ENCODE peak calls at places on chromosomes 16 and 17, in eight cellular contexts. One of them, this sample, is unnamed.

GRCh38 chr17:77501751-77502625 is 361.2 kb downstream of the SEC14L1 start:
- DNase-seq in coronary artery: peak; percentile 54
- DNase-seq in colonic mucosa: no peak
- DNase-seq in neural progenitor cell: no peak
- DNase-seq in fibroblast of mammary gland: no peak
- DNase-seq in OCI-LY7: no peak
- DNase-seq in neural crest cell: no peak
- DNase-seq in GM23338: no peak
- DNase-seq in this sample: no peak

GRCh38 chr16:70757183-70757582 is 43.8 kb downstream of the VAC14 start:
- DNase-seq in neural crest cell: no peak
- DNase-seq in fibroblast of mammary gland: no peak
- DNase-seq in coronary artery: no peak
- DNase-seq in colonic mucosa: peak; percentile 12
- DNase-seq in GM23338: no peak
- DNase-seq in OCI-LY7: no peak
- DNase-seq in neural progenitor cell: peak; percentile 32
- DNase-seq in this sample: no peak

GRCh38 chr17:8865811-8866210 is 1.7 kb downstream of the PIK3R6 start:
- DNase-seq in fibroblast of mammary gland: no peak
- DNase-seq in neural crest cell: no peak
- DNase-seq in GM23338: no peak
- DNase-seq in neural progenitor cell: no peak
- DNase-seq in colonic mucosa: no peak
- DNase-seq in OCI-LY7: no peak
- DNase-seq in coronary artery: no peak
- DNase-seq in this sample: no peak

GRCh38 chr17:77827461-77827968 is 131.0 kb upstream of the TNRC6C start:
- DNase-seq in colonic mucosa: no peak
- DNase-seq in GM23338: no peak
- DNase-seq in neural crest cell: no peak
- DNase-seq in fibroblast of mammary gland: no peak
- DNase-seq in neural progenitor cell: no peak
- DNase-seq in OCI-LY7: no peak
- DNase-seq in coronary artery: no peak
- DNase-seq in this sample: no peak

GRCh38 chr16:14111713-14112538 is 40.8 kb downstream of the MRTFB start:
- DNase-seq in GM23338: no peak
- DNase-seq in neural progenitor cell: no peak
- DNase-seq in neural crest cell: no peak
- DNase-seq in OCI-LY7: no peak
- DNase-seq in colonic mucosa: peak; percentile 79
- DNase-seq in coronary artery: no peak
- DNase-seq in fibroblast of mammary gland: peak; percentile 36
- DNase-seq in this sample: no peak

GRCh38 chr17:32558997-32559650 is 72.3 kb downstream of the CDK5R1 start:
- DNase-seq in coronary artery: no peak
- DNase-seq in neural crest cell: no peak
- DNase-seq in fibroblast of mammary gland: no peak
- DNase-seq in colonic mucosa: no peak
- DNase-seq in GM23338: no peak
- DNase-seq in OCI-LY7: peak; percentile 63
- DNase-seq in neural progenitor cell: no peak
- DNase-seq in this sample: no peak

GRCh38 chr17:44353656-44354331 is 8.7 kb downstream of the GRN start:
- DNase-seq in OCI-LY7: no peak
- DNase-seq in colonic mucosa: no peak
- DNase-seq in neural crest cell: no peak
- DNase-seq in neural progenitor cell: peak; percentile 81
- DNase-seq in fibroblast of mammary gland: peak; percentile 2
- DNase-seq in coronary artery: no peak
- DNase-seq in GM23338: peak; percentile 64
- DNase-seq in this sample: no peak

GRCh38 chr16:75377971-75378386 is 55.3 kb downstream of the CFDP1 start:
- DNase-seq in GM23338: peak; percentile 71
- DNase-seq in coronary artery: no peak
- DNase-seq in neural crest cell: peak; percentile 11
- DNase-seq in OCI-LY7: no peak
- DNase-seq in colonic mucosa: no peak
- DNase-seq in fibroblast of mammary gland: peak; percentile 98
- DNase-seq in neural progenitor cell: peak; percentile 83
- DNase-seq in this sample: peak; percentile 89

GRCh38 chr17:57324060-57324459 is 67.7 kb downstream of the MSI2 start:
- DNase-seq in fibroblast of mammary gland: no peak
- DNase-seq in neural crest cell: no peak
- DNase-seq in OCI-LY7: no peak
- DNase-seq in GM23338: no peak
- DNase-seq in neural progenitor cell: no peak
- DNase-seq in colonic mucosa: no peak
- DNase-seq in coronary artery: no peak
- DNase-seq in this sample: no peak

GRCh38 chr17:47620503-47621245 is 29.0 kb upstream of the KPNB1 start:
- DNase-seq in OCI-LY7: no peak
- DNase-seq in coronary artery: no peak
- DNase-seq in GM23338: no peak
- DNase-seq in neural crest cell: no peak
- DNase-seq in colonic mucosa: no peak
- DNase-seq in fibroblast of mammary gland: no peak
- DNase-seq in neural progenitor cell: no peak
- DNase-seq in this sample: no peak

GRCh38 chr17:47624727-47625068 is 25.0 kb upstream of the KPNB1 start:
- DNase-seq in OCI-LY7: no peak
- DNase-seq in fibroblast of mammary gland: no peak
- DNase-seq in neural progenitor cell: no peak
- DNase-seq in coronary artery: no peak
- DNase-seq in neural crest cell: no peak
- DNase-seq in GM23338: no peak
- DNase-seq in colonic mucosa: no peak
- DNase-seq in this sample: no peak

GRCh38 chr17:47622179-47622549 is 27.6 kb upstream of the KPNB1 start:
- DNase-seq in neural crest cell: no peak
- DNase-seq in colonic mucosa: no peak
- DNase-seq in OCI-LY7: no peak
- DNase-seq in neural progenitor cell: no peak
- DNase-seq in coronary artery: no peak
- DNase-seq in fibroblast of mammary gland: no peak
- DNase-seq in GM23338: no peak
- DNase-seq in this sample: no peak

GRCh38 chr17:47618416-47618815 is 31.3 kb upstream of the KPNB1 start:
- DNase-seq in colonic mucosa: no peak
- DNase-seq in fibroblast of mammary gland: peak; percentile 12
- DNase-seq in GM23338: peak; percentile 59
- DNase-seq in neural crest cell: no peak
- DNase-seq in OCI-LY7: no peak
- DNase-seq in neural progenitor cell: peak; percentile 6
- DNase-seq in coronary artery: no peak
- DNase-seq in this sample: no peak

GRCh38 chr17:47621293-47622178 is 28.2 kb upstream of the KPNB1 start:
- DNase-seq in fibroblast of mammary gland: peak; percentile 88
- DNase-seq in neural progenitor cell: peak; percentile 30
- DNase-seq in coronary artery: no peak
- DNase-seq in OCI-LY7: no peak
- DNase-seq in colonic mucosa: no peak
- DNase-seq in neural crest cell: no peak
- DNase-seq in GM23338: peak; percentile 60
- DNase-seq in this sample: peak; percentile 87
- TF ChIP-seq CTCF in fibroblast of mammary gland: peak; percentile 13
- TF ChIP-seq CTCF in neural progenitor cell: no peak
- TF ChIP-seq CTCF in coronary artery: no peak
- TF ChIP-seq CTCF in OCI-LY7: peak; percentile 45
- TF ChIP-seq CTCF in colonic mucosa: no peak
- TF ChIP-seq CTCF in neural crest cell: no peak
- TF ChIP-seq CTCF in GM23338: no peak
- TF ChIP-seq CTCF in this sample: no peak

GRCh38 chr17:2075336-2076056 is 20.6 kb downstream of the HIC1 start:
- DNase-seq in neural crest cell: no peak
- DNase-seq in neural progenitor cell: peak; percentile 31
- DNase-seq in colonic mucosa: peak; percentile 24
- DNase-seq in OCI-LY7: no peak
- DNase-seq in fibroblast of mammary gland: peak; percentile 53
- DNase-seq in coronary artery: no peak
- DNase-seq in GM23338: peak; percentile 53
- DNase-seq in this sample: no peak
- TF ChIP-seq CTCF in neural crest cell: no peak
- TF ChIP-seq CTCF in neural progenitor cell: no peak
- TF ChIP-seq CTCF in colonic mucosa: no peak
- TF ChIP-seq CTCF in OCI-LY7: no peak
- TF ChIP-seq CTCF in fibroblast of mammary gland: peak; percentile 2
- TF ChIP-seq CTCF in coronary artery: no peak
- TF ChIP-seq CTCF in GM23338: no peak
- TF ChIP-seq CTCF in this sample: peak; percentile 5

GRCh38 chr16:3021449-3022207 is 1.5 kb downstream of the TNFRSF12A start:
- DNase-seq in coronary artery: peak; percentile 85
- DNase-seq in OCI-LY7: peak; percentile 80
- DNase-seq in colonic mucosa: peak; percentile 90
- DNase-seq in GM23338: peak; percentile 97
- DNase-seq in fibroblast of mammary gland: peak; percentile 97
- DNase-seq in neural progenitor cell: peak; percentile 96
- DNase-seq in neural crest cell: peak; percentile 79
- DNase-seq in this sample: peak; percentile 93
- TF ChIP-seq CTCF in coronary artery: no peak
- TF ChIP-seq CTCF in OCI-LY7: peak; percentile 66
- TF ChIP-seq CTCF in colonic mucosa: no peak
- TF ChIP-seq CTCF in GM23338: peak; percentile 72
- TF ChIP-seq CTCF in fibroblast of mammary gland: peak; percentile 17
- TF ChIP-seq CTCF in neural progenitor cell: peak; percentile 61
- TF ChIP-seq CTCF in neural crest cell: peak; percentile 44
- TF ChIP-seq CTCF in this sample: peak; percentile 46

DNA sequence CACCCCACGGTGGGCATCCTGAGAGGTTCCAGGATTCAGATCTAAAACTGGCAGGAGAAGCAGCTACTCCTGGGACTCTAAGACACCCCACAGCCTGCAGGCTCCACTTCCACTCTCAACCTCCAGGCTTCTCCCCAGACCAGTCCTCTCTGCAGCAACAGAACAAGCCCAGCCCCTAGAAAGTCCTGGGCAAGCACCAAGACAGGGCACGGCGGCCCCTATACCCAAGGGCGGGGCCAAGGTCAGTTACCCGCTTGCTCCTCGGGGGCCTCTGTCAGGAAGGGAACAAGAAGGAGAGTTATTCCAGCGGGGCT is 62.8 kb downstream of the MYO18A start:
- DNase-seq in fibroblast of mammary gland: no peak
- DNase-seq in colonic mucosa: no peak
- DNase-seq in neural crest cell: no peak
- DNase-seq in neural progenitor cell: no peak
- DNase-seq in OCI-LY7: no peak
- DNase-seq in GM23338: no peak
- DNase-seq in coronary artery: no peak
- DNase-seq in this sample: no peak
- TF ChIP-seq CTCF in fibroblast of mammary gland: no peak
- TF ChIP-seq CTCF in colonic mucosa: peak; percentile 19
- TF ChIP-seq CTCF in neural crest cell: peak; percentile 41
- TF ChIP-seq CTCF in neural progenitor cell: no peak
- TF ChIP-seq CTCF in OCI-LY7: peak; percentile 30
- TF ChIP-seq CTCF in GM23338: no peak
- TF ChIP-seq CTCF in coronary artery: no peak
- TF ChIP-seq CTCF in this sample: peak; percentile 14

GRCh38 chr16:85600078-85600477 is 13.0 kb upstream of the GSE1 start:
- DNase-seq in neural crest cell: no peak
- DNase-seq in fibroblast of mammary gland: no peak
- DNase-seq in OCI-LY7: no peak
- DNase-seq in GM23338: no peak
- DNase-seq in neural progenitor cell: no peak
- DNase-seq in colonic mucosa: no peak
- DNase-seq in coronary artery: no peak
- DNase-seq in this sample: no peak
- TF ChIP-seq CTCF in neural crest cell: no peak
- TF ChIP-seq CTCF in fibroblast of mammary gland: no peak
- TF ChIP-seq CTCF in OCI-LY7: no peak
- TF ChIP-seq CTCF in GM23338: no peak
- TF ChIP-seq CTCF in neural progenitor cell: no peak
- TF ChIP-seq CTCF in colonic mucosa: no peak
- TF ChIP-seq CTCF in coronary artery: no peak
- TF ChIP-seq CTCF in this sample: no peak

DNA sequence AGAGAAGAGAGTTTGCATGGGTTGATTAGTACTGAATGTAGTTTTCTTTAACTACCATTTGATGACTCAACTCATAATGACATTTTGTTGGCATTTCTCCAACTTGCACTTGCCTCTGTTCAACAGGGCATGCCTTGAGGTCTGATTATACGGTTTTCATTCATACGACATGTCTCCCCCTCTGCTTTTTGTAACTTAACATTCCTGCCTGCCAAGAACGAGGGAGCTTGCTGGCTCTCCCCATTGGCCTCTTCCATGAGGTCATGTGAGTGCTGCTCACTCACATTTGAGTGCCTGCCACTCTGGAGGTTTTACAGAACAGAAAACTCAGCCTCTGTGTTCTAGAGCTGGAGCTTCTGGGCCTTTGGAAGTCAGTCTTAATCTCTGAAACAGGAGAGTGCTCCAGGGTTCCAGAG is 19.7 kb downstream of the MAP2K6 start:
- DNase-seq in neural progenitor cell: no peak
- DNase-seq in OCI-LY7: no peak
- DNase-seq in fibroblast of mammary gland: peak; percentile 49
- DNase-seq in colonic mucosa: no peak
- DNase-seq in neural crest cell: no peak
- DNase-seq in GM23338: no peak
- DNase-seq in coronary artery: no peak
- DNase-seq in this sample: no peak
- TF ChIP-seq CTCF in neural progenitor cell: no peak
- TF ChIP-seq CTCF in OCI-LY7: no peak
- TF ChIP-seq CTCF in fibroblast of mammary gland: no peak
- TF ChIP-seq CTCF in colonic mucosa: no peak
- TF ChIP-seq CTCF in neural crest cell: no peak
- TF ChIP-seq CTCF in GM23338: no peak
- TF ChIP-seq CTCF in coronary artery: no peak
- TF ChIP-seq CTCF in this sample: no peak

GRCh38 chr17:50516980-50517379 is 8.7 kb downstream of the MYCBPAP start:
- DNase-seq in coronary artery: no peak
- DNase-seq in colonic mucosa: no peak
- DNase-seq in fibroblast of mammary gland: no peak
- DNase-seq in neural progenitor cell: no peak
- DNase-seq in neural crest cell: no peak
- DNase-seq in GM23338: no peak
- DNase-seq in OCI-LY7: no peak
- DNase-seq in this sample: no peak
- TF ChIP-seq CTCF in coronary artery: no peak
- TF ChIP-seq CTCF in colonic mucosa: no peak
- TF ChIP-seq CTCF in fibroblast of mammary gland: no peak
- TF ChIP-seq CTCF in neural progenitor cell: no peak
- TF ChIP-seq CTCF in neural crest cell: no peak
- TF ChIP-seq CTCF in GM23338: no peak
- TF ChIP-seq CTCF in OCI-LY7: no peak
- TF ChIP-seq CTCF in this sample: no peak

DNA sequence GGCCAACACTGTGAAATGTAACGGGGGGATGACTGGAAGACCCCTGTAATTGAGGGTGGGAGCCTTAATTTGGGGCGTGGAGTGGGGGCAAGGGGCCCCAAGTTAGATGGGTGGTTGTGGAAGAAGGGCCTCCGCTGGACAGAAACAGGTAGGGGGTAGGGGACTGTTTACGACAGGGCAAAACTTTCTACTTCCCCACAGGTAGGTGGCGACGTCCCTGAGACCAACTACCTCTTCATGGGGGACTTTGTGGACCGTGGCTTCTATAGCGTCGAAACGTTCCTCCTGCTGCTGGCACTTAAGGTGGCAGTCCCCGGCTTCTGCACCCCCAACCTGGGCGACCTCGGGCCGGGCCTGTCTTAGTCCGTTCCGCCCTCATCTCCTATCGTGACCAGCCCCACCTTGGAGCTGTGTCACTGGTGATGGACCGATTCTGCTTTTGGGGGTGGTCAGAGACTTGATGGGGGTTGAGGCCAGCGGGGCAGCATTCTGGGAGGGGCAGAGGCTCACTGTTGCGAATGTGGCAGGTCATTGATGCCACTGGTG is 6.8 kb downstream of the PPP4C start:
- DNase-seq in neural progenitor cell: no peak
- DNase-seq in OCI-LY7: no peak
- DNase-seq in colonic mucosa: no peak
- DNase-seq in fibroblast of mammary gland: no peak
- DNase-seq in coronary artery: no peak
- DNase-seq in neural crest cell: no peak
- DNase-seq in GM23338: no peak
- DNase-seq in this sample: no peak
- TF ChIP-seq CTCF in neural progenitor cell: peak; percentile 6
- TF ChIP-seq CTCF in OCI-LY7: peak; percentile 55
- TF ChIP-seq CTCF in colonic mucosa: no peak
- TF ChIP-seq CTCF in fibroblast of mammary gland: no peak
- TF ChIP-seq CTCF in coronary artery: no peak
- TF ChIP-seq CTCF in neural crest cell: peak; percentile 31
- TF ChIP-seq CTCF in GM23338: peak; percentile 47
- TF ChIP-seq CTCF in this sample: peak; percentile 15

This sample was measured in osteocyte.